ENCODE peak calls at places on chromosomes 11 and 22, in six cellular contexts. E is CD4-positive, alpha-beta memory T cell; I is stimulated activated CD4-positive, alpha-beta T cell treated with anti-CD3 and anti-CD28 coated beads, Interleukin-1b, Interleukin-23, amount 100 ng/mL, for 4 hours; W is T-helper 2 cell; O is NCI-H1436; Y is fibroblast of the conjunctiva. N is an unnamed sample.

GRCh38 chr11:70578831-70579230 is 180.5 kb downstream of the CTTN start:
- DNase-seq in E (no peak), I (no peak), W (no peak), O (no peak), Y (no peak), N (no peak)

GRCh38 chr22:35399114-35399677 is 744 bp upstream of the MCM5 start:
- DNase-seq in E (no peak), I (no peak), W (no peak), O (no peak), Y (no peak), N (no peak)

GRCh38 chr11:99937330-99937729 is 749.8 kb upstream of the ARHGAP42 start:
- DNase-seq in E (no peak), I (no peak), W (no peak), O (no peak), Y (no peak), N (no peak)

GRCh38 chr11:131944709-131945108 is 574.3 kb downstream of the NTM start:
- DNase-seq in E (no peak), I (no peak), W (no peak), O (no peak), Y (peak), N (peak)

GRCh38 chr11:46200537-46201281 is 76.8 kb upstream of the CREB3L1 start:
- DNase-seq in E (no peak), I (no peak), W (no peak), O (no peak), Y (no peak), N (peak)

GRCh38 chr22:23673826-23674690 is 16.8 kb upstream of the RGL4 start:
- DNase-seq in E (no peak), I (no peak), W (no peak), O (no peak), Y (no peak), N (no peak)

GRCh38 chr22:25216230-25216629 is 3.2 kb upstream of the CRYBB2 start:
- DNase-seq in E (no peak), I (no peak), W (no peak), O (no peak), Y (no peak), N (no peak)

GRCh38 chr22:40193429-40194421 is 16.0 kb downstream of the TNRC6B start:
- DNase-seq in E (no peak), I (no peak), W (no peak), O (no peak), Y (no peak), N (no peak)

GRCh38 chr11:123671534-123671933 is 17.1 kb upstream of the SCN3B start:
- DNase-seq in E (no peak), I (no peak), W (no peak), O (no peak), Y (no peak), N (no peak)